ENCODE peak calls at places on chromosomes 12 and 14, in six cellular contexts. A, V, N, Y, C and P are unnamed samples.

GRCh38 chr12:131093971-131094830 is 140.5 kb downstream of the ADGRD1 start:
- DNase-seq in A (no peak), V (no peak), N (no peak), Y (no peak), C (peak; percentile 23), P (no peak)

GRCh38 chr12:88472248-88472647 is 108.0 kb downstream of the KITLG start:
- DNase-seq in A (no peak), V (no peak), N (no peak), Y (no peak), C (no peak), P (no peak)

GRCh38 chr14:66174453-66174891 is 311.7 kb upstream of the CCDC196 start:
- DNase-seq in A (no peak), V (no peak), N (no peak), Y (no peak), C (no peak), P (no peak)

GRCh38 chr14:34027130-34027989 is 76.5 kb upstream of the EGLN3 start:
- DNase-seq in A (no peak), V (no peak), N (no peak), Y (no peak), C (no peak), P (no peak)

GRCh38 chr12:63844391-63845341 is at the start of gene SRGAP1:
- DNase-seq in A (peak; percentile 58), V (no peak), N (peak; percentile 63), Y (peak; percentile 80), C (peak; percentile 81), P (no peak)

GRCh38 chr12:74890237-74890599 is 319.4 kb downstream of the KCNC2 start:
- DNase-seq in A (peak; percentile 37), V (peak; percentile 84), N (peak; percentile 8), Y (peak; percentile 79), C (no peak), P (peak; percentile 81)

GRCh38 chr14:51860164-51860835 is at the start of gene GNG2:
- DNase-seq in A (peak; percentile 41), V (no peak), N (peak; percentile 82), Y (peak; percentile 41), C (peak; percentile 86), P (no peak)

GRCh38 chr14:79325071-79325470 is 886.2 kb downstream of the DIO2 start:
- DNase-seq in A (no peak), V (no peak), N (no peak), Y (no peak), C (no peak), P (no peak)

GRCh38 chr14:54564799-54565235 is 2.1 kb upstream of the SAMD4A start:
- DNase-seq in A (no peak), V (no peak), N (no peak), Y (peak; percentile 72), C (no peak), P (no peak)

GRCh38 chr14:101809671-101810514 is 48.4 kb downstream of the PPP2R5C start:
- DNase-seq in A (peak; percentile 94), V (peak; percentile 75), N (peak; percentile 96), Y (peak; percentile 95), C (peak; percentile 88), P (peak; percentile 85)

GRCh38 chr12:90922068-90922743 is 32.8 kb downstream of the CCER1 start:
- DNase-seq in A (no peak), V (no peak), N (no peak), Y (peak; percentile 77), C (no peak), P (no peak)

GRCh38 chr12:131773582-131774221 is 54.5 kb upstream of the MMP17 start:
- DNase-seq in A (no peak), V (no peak), N (peak; percentile 69), Y (no peak), C (no peak), P (no peak)

GRCh38 chr12:109761631-109761950 is 48.0 kb downstream of the FAM222A start:
- DNase-seq in A (no peak), V (no peak), N (no peak), Y (no peak), C (peak; percentile 23), P (no peak)

GRCh38 chr12:25264015-25264582 is 13.4 kb upstream of the KRAS start:
- DNase-seq in A (no peak), V (no peak), N (no peak), Y (no peak), C (no peak), P (no peak)

GRCh38 chr12:18146375-18146774 is 56.4 kb upstream of the RERGL start:
- DNase-seq in A (no peak), V (no peak), N (no peak), Y (no peak), C (no peak), P (no peak)

GRCh38 chr12:58575281-58575680 is 345.0 kb downstream of the LRIG3 start:
- DNase-seq in A (no peak), V (no peak), N (no peak), Y (peak; percentile 32), C (no peak), P (no peak)

GRCh38 chr12:58169826-58170225 is 228.5 kb downstream of the ATP23 start:
- DNase-seq in A (no peak), V (no peak), N (no peak), Y (no peak), C (no peak), P (no peak)

GRCh38 chr12:13725049-13725448 is 256.4 kb downstream of the GRIN2B start:
- DNase-seq in A (no peak), V (no peak), N (no peak), Y (no peak), C (no peak), P (no peak)

GRCh38 chr12:102116392-102116791 is 3.5 kb downstream of the NUP37 start:
- DNase-seq in A (no peak), V (no peak), N (no peak), Y (no peak), C (no peak), P (no peak)

GRCh38 chr12:131785763-131786330 is 42.3 kb upstream of the MMP17 start:
- DNase-seq in A (no peak), V (no peak), N (no peak), Y (no peak), C (no peak), P (no peak)

GRCh38 chr12:89060133-89060532 is 292.2 kb downstream of the DUSP6 start:
- DNase-seq in A (no peak), V (no peak), N (no peak), Y (no peak), C (no peak), P (no peak)

DNA sequence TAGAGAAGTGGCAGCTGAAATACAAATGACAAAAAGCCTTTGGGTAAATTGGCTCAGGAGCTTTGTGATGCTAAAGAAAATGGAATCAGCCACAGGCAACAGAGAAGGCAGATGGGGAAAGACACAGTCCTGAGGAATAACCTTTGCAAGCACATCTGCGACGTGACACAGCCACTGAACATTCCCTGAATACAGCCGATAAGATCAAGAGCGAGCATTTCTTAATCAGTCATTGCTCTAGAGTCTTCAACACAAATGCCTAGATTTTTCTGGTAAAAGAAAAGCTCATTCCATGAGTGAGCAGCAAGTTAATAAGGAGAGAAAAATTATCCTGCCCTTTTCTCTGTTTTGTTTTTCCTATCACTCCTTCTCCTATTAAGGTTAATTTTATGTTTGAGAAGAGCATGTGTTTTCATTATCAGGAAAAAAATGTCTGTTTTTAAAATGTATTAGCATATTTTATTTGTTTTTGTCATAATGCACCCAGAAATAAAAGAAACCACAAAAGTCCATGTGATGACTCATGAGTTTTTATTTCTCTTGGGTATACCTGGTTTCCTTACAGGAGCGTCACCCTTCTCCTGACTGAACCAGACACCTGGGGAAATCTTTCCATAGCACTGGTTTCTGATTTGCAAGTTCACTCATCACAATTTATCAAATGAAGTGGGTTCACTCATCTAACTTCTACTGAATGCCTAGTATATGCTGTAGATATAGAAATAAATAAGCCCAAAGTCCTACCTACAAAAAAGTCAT is 45.4 kb upstream of the PCED1B start:
- DNase-seq in A (peak; percentile 50), V (no peak), N (no peak), Y (no peak), C (no peak), P (no peak)
- H3K27ac ChIP-seq in A (peak overlapping the region; percentile 90), V (peak overlapping the region; percentile 57), N (no peak overlapping the region), Y (no peak overlapping the region), C (no peak overlapping the region), P (peak overlapping the region; percentile 74)

GRCh38 chr12:627863-628805 is 35.1 kb downstream of the NINJ2 start:
- DNase-seq in A (peak; percentile 36), V (no peak), N (no peak), Y (no peak), C (peak; percentile 91), P (no peak)

GRCh38 chr12:632102-632696 is 31.0 kb downstream of the NINJ2 start:
- DNase-seq in A (peak; percentile 77), V (no peak), N (peak; percentile 76), Y (peak; percentile 91), C (no peak), P (peak; percentile 50)

GRCh38 chr12:627285-627684 is 36.0 kb downstream of the NINJ2 start:
- DNase-seq in A (no peak), V (no peak), N (no peak), Y (no peak), C (no peak), P (no peak)

GRCh38 chr12:633731-634130 is 29.5 kb downstream of the NINJ2 start:
- DNase-seq in A (no peak), V (no peak), N (no peak), Y (no peak), C (no peak), P (no peak)

GRCh38 chr12:630656-631632 is 32.3 kb downstream of the NINJ2 start:
- DNase-seq in A (peak; percentile 64), V (no peak), N (peak; percentile 67), Y (peak; percentile 28), C (peak; percentile 81), P (no peak)
- H3K27ac ChIP-seq in A (peak overlapping the region; percentile 68), V (no peak overlapping the region), N (peak overlapping the region; percentile 83), Y (peak overlapping the region; percentile 89), C (peak overlapping the region; percentile 87), P (peak overlapping the region; percentile 87)

DNA sequence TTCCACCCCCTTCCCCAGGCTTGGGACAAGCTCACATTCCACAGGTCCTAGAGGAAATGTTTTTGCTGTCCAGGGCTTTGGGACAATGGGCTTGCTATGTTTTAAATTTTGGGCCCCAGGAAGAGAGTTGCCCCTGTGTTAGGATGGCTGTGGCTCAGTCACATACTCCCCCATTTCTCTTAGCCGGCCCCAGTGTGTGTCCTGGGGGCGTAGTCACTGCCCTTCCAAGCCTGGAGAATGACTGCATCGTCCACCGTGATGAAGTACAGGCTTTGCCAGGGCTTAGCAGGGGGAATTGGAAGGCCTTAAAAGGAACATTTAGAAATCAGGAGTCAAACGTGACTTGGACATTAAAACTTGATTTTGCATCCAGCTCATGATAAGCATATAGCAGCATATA is 293.6 kb downstream of the CACNA1C start:
- DNase-seq in A (no peak), V (no peak), N (no peak), Y (no peak), C (no peak), P (no peak)
- H3K27ac ChIP-seq in A (no peak overlapping the region), V (no peak overlapping the region), N (no peak overlapping the region), Y (no peak overlapping the region), C (no peak overlapping the region), P (no peak overlapping the region)

GRCh38 chr12:50211392-50212070 is 44.4 kb upstream of the CERS5 start:
- DNase-seq in A (no peak), V (no peak), N (no peak), Y (peak; percentile 70), C (no peak), P (no peak)
- H3K27ac ChIP-seq in A (peak overlapping the region; percentile 33), V (peak overlapping the region; percentile 75), N (no peak overlapping the region), Y (peak overlapping the region; percentile 72), C (peak overlapping the region; percentile 51), P (peak overlapping the region; percentile 99)